ENCODE peak calls at places on chromosomes 13 and 19, in four cellular contexts. S is right lobe of liver, A is NB4, E is HepG2. I is an unnamed sample.

GRCh38 chr13:99971576-99972189 is at the start of gene ZIC5:
- DNase-seq in A (no peak), E (no peak), S (no peak), I (no peak)

GRCh38 chr19:47381653-47382279 is 32.7 kb downstream of the DHX34 start:
- DNase-seq in S (no peak), E (no peak), A (peak), I (no peak)

GRCh38 chr19:13220847-13221246 is 70.6 kb downstream of the IER2 start:
- DNase-seq in A (peak), E (no peak), S (no peak), I (no peak)

GRCh38 chr13:85508683-85509329 is 290.4 kb downstream of the SLITRK6 start:
- DNase-seq in S (no peak), E (no peak), A (no peak), I (no peak)

GRCh38 chr19:27774337-27774736 is 1438.6 kb downstream of the UQCRFS1 start:
- DNase-seq in S (no peak), E (no peak), A (peak), I (no peak)

GRCh38 chr13:49783865-49784264 is 8.6 kb downstream of the KPNA3 start:
- DNase-seq in S (no peak), A (no peak), E (no peak), I (no peak)

GRCh38 chr19:8363803-8364771 is at the start of gene ANGPTL4:
- DNase-seq in A (peak), S (peak), E (no peak), I (peak)

GRCh38 chr19:50716178-50717025 is 3.2 kb downstream of the SHANK1 start:
- DNase-seq in S (no peak), A (no peak), E (no peak), I (no peak)

GRCh38 chr19:12638611-12639182 is 27.8 kb downstream of the MAN2B1 start:
- DNase-seq in A (no peak), E (no peak), S (no peak), I (no peak)

GRCh38 chr19:28793391-28794168 is 419.4 kb downstream of the UQCRFS1 start:
- DNase-seq in E (no peak), A (no peak), S (no peak), I (no peak)

GRCh38 chr19:7467009-7467989 is 21.5 kb downstream of the PEX11G start:
- DNase-seq in E (no peak), S (no peak), A (no peak), I (no peak)

GRCh38 chr13:43354147-43354945 is 331.0 kb downstream of the DNAJC15 start:
- DNase-seq in E (no peak), A (no peak), S (no peak), I (no peak)

GRCh38 chr13:67369895-67370660 is 139.9 kb upstream of the PCDH9 start:
- DNase-seq in E (no peak), A (no peak), S (no peak), I (no peak)

GRCh38 chr13:67367385-67367784 is 137.2 kb upstream of the PCDH9 start:
- DNase-seq in A (no peak), S (no peak), E (no peak), I (no peak)

GRCh38 chr13:67366533-67366932 is 136.4 kb upstream of the PCDH9 start:
- DNase-seq in A (no peak), E (no peak), S (no peak), I (no peak)
- TF ChIP-seq CTCF in A (no peak), E (no peak), S (no peak), I (no peak)

GRCh38 chr13:110138009-110138699 is 168.8 kb downstream of the COL4A1 start:
- DNase-seq in E (peak), A (peak), S (peak), I (peak)
- TF ChIP-seq POLR2A in E (no peak), A (peak), S (peak), I (no peak)

GRCh38 chr19:46173886-46174475 is 25.9 kb downstream of the IGFL2 start:
- DNase-seq in S (no peak), A (peak), E (no peak), I (no peak)
- TF ChIP-seq CTCF in S (no peak), A (peak), E (no peak), I (no peak)

GRCh38 chr19:32971715-32972540 is at the start of the genes CEP89 and FAAP24:
- DNase-seq in A (peak), E (peak), S (peak), I (peak)
- TF ChIP-seq POLR2A in A (peak), E (peak), S (peak), I (no peak)

I was measured in lower leg skin.